ENCODE peak calls at places on chromosome 3, in eight cellular contexts. X is cardiac fibroblast, I is heart right ventricle, Q is transverse colon, N is neural crest cell, K is A549, H is testis, T is right atrium auricular region. J is an unnamed sample.

GRCh38 chr3:171801738-171802600 is 8.3 kb downstream of the PLD1 start:
- DNase-seq in X (peak), I (no peak), Q (no peak), N (no peak), K (no peak), H (no peak), T (no peak), J (no peak)

GRCh38 chr3:183306798-183307671 is 54.0 kb downstream of the B3GNT5 start:
- DNase-seq in X (peak), I (peak), Q (peak), N (no peak), K (no peak), H (peak), T (peak), J (no peak)

GRCh38 chr3:52454235-52454937 is 545 bp upstream of the TNNC1 start:
- DNase-seq in X (no peak), I (peak), Q (no peak), N (no peak), K (no peak), H (no peak), T (no peak), J (no peak)

GRCh38 chr3:187188931-187189330 is 8.4 kb upstream of the RTP1 start:
- DNase-seq in X (no peak), I (no peak), Q (no peak), N (no peak), K (no peak), H (no peak), T (no peak), J (no peak)

GRCh38 chr3:114527036-114527644 is 233.3 kb downstream of the TIGIT start:
- DNase-seq in X (peak), I (no peak), Q (no peak), N (no peak), K (peak), H (no peak), T (no peak), J (no peak)

GRCh38 chr3:152197937-152198336 is 70.8 kb upstream of the MBNL1 start:
- DNase-seq in X (no peak), I (no peak), Q (no peak), N (no peak), K (no peak), H (no peak), T (no peak), J (no peak)

GRCh38 chr3:196721097-196721496 is 8.9 kb downstream of the PIGX start:
- DNase-seq in X (no peak), I (no peak), Q (no peak), N (no peak), K (no peak), H (no peak), T (no peak), J (no peak)

GRCh38 chr3:151816091-151816604 is 2.2 kb downstream of the AADAC start:
- DNase-seq in X (peak), I (no peak), Q (peak), N (no peak), K (peak), H (peak), T (no peak), J (no peak)

GRCh38 chr3:117407317-117407716 is 697.7 kb downstream of the TUSC7 start:
- DNase-seq in X (peak), I (no peak), Q (no peak), N (no peak), K (peak), H (peak), T (no peak), J (no peak)

GRCh38 chr3:63193647-63194046 is 84.5 kb upstream of the SYNPR start:
- DNase-seq in X (peak), I (no peak), Q (no peak), N (no peak), K (no peak), H (no peak), T (no peak), J (no peak)

GRCh38 chr3:141272906-141273662 is 41.5 kb downstream of the PXYLP1 start:
- DNase-seq in X (no peak), I (no peak), Q (no peak), N (no peak), K (no peak), H (no peak), T (peak), J (no peak)

GRCh38 chr3:159685801-159686200 is 302.8 kb upstream of the IL12A start:
- DNase-seq in X (no peak), I (no peak), Q (no peak), N (no peak), K (no peak), H (no peak), T (no peak), J (no peak)

GRCh38 chr3:89000886-89001285 is 106.5 kb upstream of the EPHA3 start:
- DNase-seq in X (peak), I (no peak), Q (no peak), N (no peak), K (no peak), H (no peak), T (no peak), J (no peak)

GRCh38 chr3:188088948-188089685 is 64.8 kb upstream of the LPP start:
- DNase-seq in X (no peak), I (no peak), Q (no peak), N (no peak), K (no peak), H (no peak), T (no peak), J (no peak)

GRCh38 chr3:149239357-149239936 is 17.8 kb upstream of the CP start:
- DNase-seq in X (no peak), I (no peak), Q (no peak), N (no peak), K (no peak), H (no peak), T (no peak), J (no peak)

GRCh38 chr3:194277547-194278091 is 73.5 kb downstream of the CPN2 start:
- DNase-seq in X (peak), I (peak), Q (peak), N (no peak), K (no peak), H (peak), T (peak), J (no peak)

GRCh38 chr3:24034464-24034863 is 89.4 kb downstream of the NR1D2 start:
- DNase-seq in X (no peak), I (no peak), Q (no peak), N (no peak), K (no peak), H (no peak), T (no peak), J (no peak)

GRCh38 chr3:58059349-58060321 is 51.4 kb downstream of the FLNB start:
- DNase-seq in X (peak), I (no peak), Q (peak), N (no peak), K (no peak), H (peak), T (peak), J (no peak)

GRCh38 chr3:32568953-32569352 is 1.7 kb downstream of the DYNC1LI1 start:
- DNase-seq in X (no peak), I (no peak), Q (no peak), N (no peak), K (no peak), H (no peak), T (no peak), J (no peak)

GRCh38 chr3:52190294-52190841 is 7.6 kb upstream of the ALAS1 start:
- DNase-seq in X (peak), I (peak), Q (no peak), N (no peak), K (no peak), H (peak), T (no peak), J (no peak)

GRCh38 chr3:18679226-18679625 is 254.1 kb upstream of the SATB1 start:
- DNase-seq in X (no peak), I (no peak), Q (no peak), N (no peak), K (no peak), H (no peak), T (no peak), J (no peak)

GRCh38 chr3:41900265-41900664 is 61.6 kb downstream of the ULK4 start:
- DNase-seq in X (peak), I (no peak), Q (no peak), N (no peak), K (no peak), H (no peak), T (no peak), J (no peak)

GRCh38 chr3:105493305-105493892 is 126.7 kb downstream of the ALCAM start:
- DNase-seq in X (no peak), I (no peak), Q (no peak), N (no peak), K (no peak), H (no peak), T (no peak), J (no peak)

GRCh38 chr3:46293035-46293724 is 50.9 kb downstream of the CCR3 start:
- DNase-seq in X (no peak), I (no peak), Q (no peak), N (no peak), K (no peak), H (no peak), T (no peak), J (no peak)
- TF ChIP-seq CTCF in X (no peak), I (no peak), Q (no peak), N (no peak), K (no peak), H (no peak), T (no peak), J (no peak)

GRCh38 chr3:128098234-128098633 is 25.4 kb downstream of the RUVBL1 start:
- DNase-seq in X (no peak), I (no peak), Q (no peak), N (no peak), K (no peak), H (no peak), T (no peak), J (no peak)

GRCh38 chr3:128100126-128100525 is 23.5 kb downstream of the RUVBL1 start:
- DNase-seq in X (no peak), I (no peak), Q (no peak), N (no peak), K (no peak), H (no peak), T (no peak), J (no peak)

GRCh38 chr3:128094295-128095151 is 29.1 kb downstream of the RUVBL1 start:
- DNase-seq in X (no peak), I (no peak), Q (no peak), N (no peak), K (no peak), H (no peak), T (no peak), J (no peak)

GRCh38 chr3:128091586-128091985 is 32.0 kb downstream of the RUVBL1 start:
- DNase-seq in X (no peak), I (no peak), Q (no peak), N (no peak), K (no peak), H (no peak), T (no peak), J (no peak)

GRCh38 chr3:128095222-128095703 is 28.3 kb downstream of the RUVBL1 start:
- DNase-seq in X (peak), I (peak), Q (peak), N (peak), K (peak), H (peak), T (no peak), J (peak)
- TF ChIP-seq CTCF in X (peak), I (peak), Q (peak), N (peak), K (peak), H (peak), T (peak), J (peak)

GRCh38 chr3:122681294-122682015 is 816 bp downstream of the PARP14 start:
- DNase-seq in X (no peak), I (no peak), Q (no peak), N (no peak), K (no peak), H (no peak), T (no peak), J (no peak)

GRCh38 chr3:122680381-122681293 is at the start of gene PARP14:
- DNase-seq in X (peak), I (peak), Q (peak), N (peak), K (peak), H (peak), T (peak), J (no peak)

GRCh38 chr3:122679085-122679466 is 1.6 kb upstream of the PARP14 start:
- DNase-seq in X (peak), I (peak), Q (peak), N (peak), K (peak), H (peak), T (peak), J (peak)

GRCh38 chr3:122678496-122678895 is 2.1 kb upstream of the PARP14 start:
- DNase-seq in X (no peak), I (no peak), Q (no peak), N (no peak), K (no peak), H (no peak), T (no peak), J (no peak)

GRCh38 chr3:122679467-122680291 is 960 bp upstream of the PARP14 start:
- DNase-seq in X (peak), I (peak), Q (peak), N (no peak), K (peak), H (peak), T (peak), J (no peak)
- TF ChIP-seq CTCF in X (no peak), I (no peak), Q (no peak), N (no peak), K (no peak), H (no peak), T (no peak), J (peak)

GRCh38 chr3:26114851-26115250 is 325.0 kb downstream of the OXSM start:
- DNase-seq in X (no peak), I (no peak), Q (no peak), N (no peak), K (no peak), H (no peak), T (no peak), J (no peak)

GRCh38 chr3:26118165-26118564 is 328.3 kb downstream of the OXSM start:
- DNase-seq in X (no peak), I (no peak), Q (no peak), N (no peak), K (no peak), H (no peak), T (no peak), J (no peak)
- TF ChIP-seq CTCF in X (no peak), I (peak), Q (peak), N (peak), K (no peak), H (no peak), T (no peak), J (peak)